ENCODE peak calls at places on chromosome 18, in six cellular contexts. T is HCT116, D is K562, G is HepG2, R is H1, Q is GM12878. O is an unnamed sample.

GRCh38 chr18:55587341-55588000 is 521 bp downstream of the TCF4 start:
- DNase-seq in T (no peak), D (peak; percentile 25), G (no peak), R (no peak), Q (no peak), O (no peak)

GRCh38 chr18:48841381-48842258 is 109.1 kb downstream of the SMAD7 start:
- DNase-seq in T (no peak), D (peak; percentile 46), G (peak; percentile 27), R (no peak), Q (no peak), O (no peak)

GRCh38 chr18:48045744-48046143 is 115.3 kb upstream of the SMAD2 start:
- DNase-seq in T (no peak), D (no peak), G (no peak), R (no peak), Q (no peak), O (no peak)

GRCh38 chr18:500556-501405 is at the start of gene COLEC12:
- DNase-seq in T (no peak), D (no peak), G (no peak), R (no peak), Q (no peak), O (no peak)

GRCh38 chr18:8783335-8783993 is 78.1 kb downstream of the MTCL1 start:
- DNase-seq in T (no peak), D (no peak), G (no peak), R (no peak), Q (no peak), O (no peak)

GRCh38 chr18:48821251-48821590 is 129.5 kb downstream of the SMAD7 start:
- DNase-seq in T (no peak), D (no peak), G (no peak), R (no peak), Q (no peak), O (no peak)

GRCh38 chr18:2411381-2411977 is 159.8 kb downstream of the METTL4 start:
- DNase-seq in T (no peak), D (no peak), G (no peak), R (no peak), Q (no peak), O (no peak)

GRCh38 chr18:44067201-44067600 is 613.5 kb upstream of the SETBP1 start:
- DNase-seq in T (no peak), D (no peak), G (no peak), R (no peak), Q (no peak), O (no peak)

GRCh38 chr18:79748321-79749157 is 49.2 kb upstream of the KCNG2 start:
- DNase-seq in T (no peak), D (no peak), G (no peak), R (no peak), Q (no peak), O (no peak)

GRCh38 chr18:49172246-49172645 is 221.5 kb upstream of the SMAD7 start:
- DNase-seq in T (no peak), D (no peak), G (no peak), R (no peak), Q (no peak), O (no peak)

GRCh38 chr18:8706981-8707940 is 1.9 kb downstream of the MTCL1 start:
- DNase-seq in T (no peak), D (no peak), G (no peak), R (no peak), Q (no peak), O (no peak)

GRCh38 chr18:75269140-75269676 is 58.6 kb downstream of the TSHZ1 start:
- DNase-seq in T (no peak), D (no peak), G (no peak), R (no peak), Q (no peak), O (no peak)

GRCh38 chr18:73791081-73791480 is 356.6 kb downstream of the FBXO15 start:
- DNase-seq in T (no peak), D (no peak), G (no peak), R (no peak), Q (no peak), O (no peak)

GRCh38 chr18:66764225-66764624 is 160.3 kb upstream of the CDH19 start:
- DNase-seq in T (no peak), D (no peak), G (no peak), R (no peak), Q (no peak), O (no peak)

GRCh38 chr18:47175283-47175894 is 775 bp downstream of the IER3IP1 start:
- DNase-seq in T (no peak), D (no peak), G (no peak), R (no peak), Q (no peak), O (no peak)

GRCh38 chr18:21896732-21897336 is 156.2 kb downstream of the MIB1 start:
- DNase-seq in T (no peak), D (peak; percentile 33), G (no peak), R (no peak), Q (no peak), O (no peak)

GRCh38 chr18:75162467-75162866 is 46.5 kb downstream of the PTGR3 start:
- DNase-seq in T (no peak), D (no peak), G (no peak), R (no peak), Q (no peak), O (no peak)

GRCh38 chr18:23853448-23854210 is 160.9 kb upstream of the TTC39C start:
- DNase-seq in T (no peak), D (no peak), G (no peak), R (no peak), Q (no peak), O (no peak)

GRCh38 chr18:59717291-59717690 is 20.1 kb upstream of the CCBE1 start:
- DNase-seq in T (no peak), D (no peak), G (no peak), R (no peak), Q (no peak), O (no peak)

GRCh38 chr18:26082475-26082874 is 7.9 kb downstream of the SS18 start:
- DNase-seq in T (no peak), D (no peak), G (no peak), R (no peak), Q (no peak), O (no peak)

GRCh38 chr18:6920099-6920955 is 190.8 kb downstream of the ARHGAP28 start:
- DNase-seq in T (no peak), D (peak; percentile 80), G (peak; percentile 61), R (no peak), Q (no peak), O (peak; percentile 44)

GRCh38 chr18:48399303-48400075 is 9.7 kb downstream of the ZBTB7C start:
- DNase-seq in T (no peak), D (no peak), G (no peak), R (no peak), Q (no peak), O (no peak)

GRCh38 chr18:6017160-6017559 is 121.8 kb upstream of the TMEM200C start:
- DNase-seq in T (no peak), D (no peak), G (no peak), R (no peak), Q (no peak), O (no peak)

DNA sequence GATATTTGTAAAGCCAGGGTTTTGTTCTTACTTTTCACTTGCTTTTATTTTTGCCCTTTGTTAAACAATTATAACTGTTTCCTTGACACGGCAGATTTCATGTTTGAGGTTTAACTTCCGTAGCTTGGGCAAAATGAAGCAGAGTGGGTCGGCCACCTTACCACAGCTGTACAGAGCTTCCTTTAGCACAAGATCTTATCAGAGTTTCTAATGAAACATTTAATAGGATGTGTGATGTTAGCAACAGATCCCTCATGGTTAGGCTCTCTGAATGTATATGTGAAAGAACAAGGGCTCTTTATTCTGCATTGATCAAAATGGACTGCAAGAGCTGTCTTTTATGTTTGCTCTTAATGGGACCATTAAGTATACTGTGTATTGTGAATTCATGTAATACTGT is 22.3 kb downstream of the RNF125 start:
- DNase-seq in T (no peak), D (no peak), G (no peak), R (no peak), Q (no peak), O (no peak)
- TF ChIP-seq ZNF274 in T (no peak), D (no peak), G (no peak), R (no peak), Q (no peak), O (no peak)

GRCh38 chr18:45588831-45589558 is 26.3 kb upstream of the SLC14A2 start:
- DNase-seq in T (no peak), D (no peak), G (no peak), R (no peak), Q (no peak), O (no peak)
- H3K9ac ChIP-seq in T (no peak overlapping the region), D (no peak overlapping the region), G (no peak overlapping the region), R (no peak overlapping the region), Q (no peak overlapping the region), O (no peak overlapping the region)

GRCh38 chr18:3447035-3447894 is 2.7 kb upstream of the TGIF1 start:
- DNase-seq in T (no peak), D (peak; percentile 82), G (no peak), R (no peak), Q (no peak), O (no peak)

GRCh38 chr18:3444954-3445353 is 5.0 kb upstream of the TGIF1 start:
- DNase-seq in T (no peak), D (peak; percentile 58), G (no peak), R (no peak), Q (no peak), O (no peak)

GRCh38 chr18:3440340-3440739 is 9.6 kb upstream of the TGIF1 start:
- DNase-seq in T (no peak), D (no peak), G (no peak), R (no peak), Q (no peak), O (no peak)

GRCh38 chr18:3442894-3443293 is 7.1 kb upstream of the TGIF1 start:
- DNase-seq in T (no peak), D (peak; percentile 60), G (no peak), R (no peak), Q (no peak), O (no peak)

DNA sequence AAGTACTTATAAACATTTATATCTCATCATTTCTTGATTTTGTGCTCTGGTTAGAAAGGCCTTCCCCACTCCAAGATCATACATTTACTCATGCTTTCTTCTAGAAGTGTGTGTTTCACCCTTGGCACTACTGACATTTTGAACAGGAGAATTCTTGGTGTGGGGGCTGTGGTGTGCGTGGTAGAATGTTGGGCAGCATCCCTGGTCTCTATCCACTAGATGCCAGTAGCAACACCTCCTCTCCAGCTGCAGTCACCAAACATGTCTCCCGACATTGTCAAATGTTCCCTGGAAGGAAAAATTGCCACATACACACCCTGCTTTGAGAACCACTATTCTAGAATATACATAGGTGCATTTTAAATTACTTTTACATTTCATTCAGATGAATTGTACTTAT is 8.7 kb upstream of the TGIF1 start:
- DNase-seq in T (no peak), D (peak; percentile 59), G (peak; percentile 41), R (no peak), Q (no peak), O (no peak)
- TF ChIP-seq ZNF274 in T (no peak), D (no peak), G (no peak), R (no peak), Q (no peak), O (no peak)

GRCh38 chr18:70423988-70424387 is 135.1 kb downstream of the SOCS6 start:
- DNase-seq in T (peak; percentile 71), D (no peak), G (no peak), R (no peak), Q (no peak), O (no peak)

GRCh38 chr18:70423120-70423519 is 134.3 kb downstream of the SOCS6 start:
- DNase-seq in T (no peak), D (no peak), G (no peak), R (no peak), Q (no peak), O (no peak)

GRCh38 chr18:70421471-70421870 is 132.6 kb downstream of the SOCS6 start:
- DNase-seq in T (peak; percentile 28), D (no peak), G (no peak), R (no peak), Q (no peak), O (no peak)

GRCh38 chr18:70420151-70420898 is 131.5 kb downstream of the SOCS6 start:
- DNase-seq in T (no peak), D (no peak), G (peak; percentile 74), R (no peak), Q (no peak), O (no peak)

GRCh38 chr18:70422061-70422965 is 133.5 kb downstream of the SOCS6 start:
- DNase-seq in T (peak; percentile 94), D (peak; percentile 7), G (peak; percentile 35), R (no peak), Q (no peak), O (no peak)
- H3K9ac ChIP-seq in T (peak overlapping the region; percentile 57), D (no peak overlapping the region), G (no peak overlapping the region), R (no peak overlapping the region), Q (no peak overlapping the region), O (no peak overlapping the region)

O was measured in NT2/D1.